ENCODE peak calls at places on chromosomes 16 and 17, in seven cellular contexts. P is A549, C is SK-N-SH, M is K562, N is Panc1, K is HepG2, J is HL-60. E is an unnamed sample.

GRCh38 chr17:43021739-43022512 is at the start of gene VAT1:
- DNase-seq in N (no peak), C (peak; percentile 89), K (peak; percentile 72), P (peak; percentile 83), M (peak; percentile 71), J (peak; percentile 76), E (peak; percentile 92)

GRCh38 chr17:27283057-27283456 is 10.9 kb upstream of the WSB1 start:
- DNase-seq in M (no peak), J (no peak), C (no peak), K (no peak), P (no peak), N (no peak), E (no peak)

GRCh38 chr17:17356149-17356930 is 53.2 kb downstream of the NT5M start:
- DNase-seq in J (no peak), C (peak; percentile 90), N (peak; percentile 84), M (peak; percentile 74), P (peak; percentile 91), K (peak; percentile 73), E (peak; percentile 92)

GRCh38 chr17:34709108-34709779 is 129.9 kb downstream of the TMEM132E start:
- DNase-seq in N (no peak), P (no peak), M (no peak), J (no peak), K (no peak), C (no peak), E (no peak)

GRCh38 chr17:65172511-65173136 is 35.5 kb downstream of the RGS9 start:
- DNase-seq in M (no peak), K (no peak), P (no peak), J (no peak), C (no peak), N (no peak), E (no peak)

GRCh38 chr16:13178318-13178717 is 276.9 kb downstream of the SHISA9 start:
- DNase-seq in C (no peak), N (no peak), J (no peak), M (no peak), P (no peak), K (no peak), E (no peak)

GRCh38 chr16:30374538-30374937 is at the start of gene MYL11:
- DNase-seq in M (no peak), P (no peak), C (no peak), J (no peak), N (no peak), K (no peak), E (no peak)

GRCh38 chr17:47993964-47994363 is 23.1 kb downstream of the CDK5RAP3 start:
- DNase-seq in P (no peak), N (no peak), C (no peak), K (no peak), M (no peak), J (no peak), E (no peak)

GRCh38 chr16:81936209-81936608 is 75.1 kb downstream of the SDR42E1 start:
- DNase-seq in M (no peak), J (no peak), C (no peak), N (no peak), P (no peak), K (no peak), E (no peak)

GRCh38 chr17:596763-597644 is 117.6 kb downstream of the VPS53 start:
- DNase-seq in P (peak; percentile 29), K (no peak), C (peak; percentile 57), J (no peak), M (no peak), N (no peak), E (no peak)

GRCh38 chr16:70751593-70751992 is 49.4 kb downstream of the VAC14 start:
- DNase-seq in P (no peak), N (no peak), C (no peak), K (no peak), M (no peak), J (no peak), E (no peak)

GRCh38 chr16:31499928-31500327 is 8.3 kb downstream of the RUSF1 start:
- DNase-seq in N (no peak), J (no peak), P (no peak), C (no peak), K (no peak), M (no peak), E (no peak)

GRCh38 chr17:59811209-59811608 is 81.5 kb downstream of the TUBD1 start:
- DNase-seq in C (no peak), J (no peak), P (peak; percentile 66), N (no peak), K (no peak), M (no peak), E (no peak)

GRCh38 chr16:10981697-10982216 is 37.4 kb downstream of the CLEC16A start:
- DNase-seq in K (peak; percentile 45), M (no peak), N (no peak), C (peak; percentile 53), J (no peak), P (peak; percentile 53), E (peak; percentile 73)

GRCh38 chr17:56009795-56010715 is 143.2 kb upstream of the ANKFN1 start:
- DNase-seq in K (no peak), C (no peak), M (no peak), N (no peak), P (no peak), J (no peak), E (peak; percentile 21)

GRCh38 chr16:62985727-62986126 is 949.5 kb upstream of the CDH8 start:
- DNase-seq in K (no peak), P (no peak), M (no peak), N (no peak), J (no peak), C (no peak), E (no peak)

GRCh38 chr17:76702941-76703637 is 7.7 kb downstream of the MXRA7 start:
- DNase-seq in M (no peak), P (no peak), C (no peak), K (no peak), J (no peak), N (no peak), E (no peak)

GRCh38 chr17:76700627-76701470 is 9.9 kb downstream of the MXRA7 start:
- DNase-seq in C (peak; percentile 85), J (no peak), N (no peak), P (no peak), M (no peak), K (peak; percentile 86), E (peak; percentile 66)

GRCh38 chr17:76697702-76698465 is 12.9 kb downstream of the MXRA7 start:
- DNase-seq in K (no peak), N (no peak), C (peak; percentile 86), M (peak; percentile 72), P (no peak), J (no peak), E (peak; percentile 70)

GRCh38 chr17:76701471-76701967 is 9.2 kb downstream of the MXRA7 start:
- DNase-seq in P (no peak), C (no peak), N (no peak), K (peak; percentile 80), J (no peak), M (no peak), E (no peak)

DNA sequence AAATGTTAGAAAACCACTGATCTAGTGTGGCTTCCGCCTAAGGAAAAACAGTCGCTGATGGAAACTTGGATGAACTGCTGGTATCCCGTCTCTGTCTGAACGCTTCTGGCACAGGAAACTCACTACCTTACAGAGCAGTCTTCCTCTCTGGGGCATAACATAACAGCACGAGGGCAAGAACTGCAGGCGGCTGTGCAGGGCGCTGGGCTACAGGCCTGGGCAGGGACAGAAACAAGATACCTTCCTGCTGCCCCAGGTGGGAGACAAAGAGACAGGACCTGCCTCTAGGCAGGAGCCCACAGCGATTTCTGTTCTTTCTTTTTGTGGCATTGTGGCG is 10.5 kb downstream of the MXRA7 start:
- DNase-seq in P (no peak), M (no peak), K (no peak), J (no peak), C (no peak), N (no peak), E (no peak)
- TF ChIP-seq REST in P (no peak), M (no peak), K (no peak), J (no peak), C (no peak), N (no peak), E (no peak)

GRCh38 chr16:46568472-46569230 is 52.5 kb downstream of the SHCBP1 start:
- DNase-seq in C (no peak), P (no peak), N (no peak), M (no peak), J (no peak), K (no peak), E (no peak)
- TF ChIP-seq REST in C (no peak), P (no peak), N (no peak), M (no peak), J (no peak), K (no peak), E (no peak)

GRCh38 chr16:4158143-4159093 is 42.2 kb upstream of the ADCY9 start:
- DNase-seq in K (no peak), M (no peak), J (no peak), N (no peak), P (no peak), C (no peak), E (no peak)
- TF ChIP-seq REST in K (no peak), M (no peak), J (no peak), N (no peak), P (no peak), C (no peak), E (no peak)

GRCh38 chr17:81036128-81036891 is 1.4 kb downstream of the BAIAP2 start:
- DNase-seq in J (no peak), N (no peak), M (no peak), P (no peak), C (no peak), K (no peak), E (no peak)

GRCh38 chr17:81034779-81035388 is at the start of gene BAIAP2:
- DNase-seq in N (no peak), K (peak; percentile 89), P (peak; percentile 95), C (peak; percentile 100), J (peak; percentile 88), M (peak; percentile 98), E (peak; percentile 97)

GRCh38 chr17:81034168-81034777 is 678 bp upstream of the BAIAP2 start:
- DNase-seq in M (no peak), J (no peak), K (no peak), P (no peak), N (no peak), C (no peak), E (no peak)

GRCh38 chr17:81037026-81037782 is 2.3 kb downstream of the BAIAP2 start:
- DNase-seq in N (no peak), P (no peak), M (no peak), C (no peak), K (peak; percentile 41), J (no peak), E (no peak)

GRCh38 chr17:81035389-81036127 is 607 bp downstream of the BAIAP2 start:
- DNase-seq in P (no peak), M (peak; percentile 79), K (no peak), N (no peak), C (no peak), J (no peak), E (no peak)
- TF ChIP-seq REST in P (no peak), M (no peak), K (no peak), N (no peak), C (no peak), J (no peak), E (no peak)

E was measured in GM23338.